ENCODE peak calls at places on chromosomes 12 and 14, in nine cellular contexts. C is fibroblast of lung, U is MM.1S, M is hepatocyte, X is endothelial cell of umbilical vein, T is HCT116, H is GM23338, O is neural progenitor cell, K is PC-9. Z is an unnamed sample.

GRCh38 chr12:15011162-15011561 is 38.3 kb downstream of the PDE6H start:
- DNase-seq in T (no peak), M (no peak), H (peak), U (peak), C (no peak), K (no peak), O (no peak), X (no peak), Z (peak)

GRCh38 chr12:18895946-18896345 is 158.0 kb downstream of the CAPZA3 start:
- DNase-seq in O (peak), U (no peak), H (peak), X (no peak), T (no peak), C (no peak), M (peak), K (no peak), Z (no peak)

GRCh38 chr12:109357032-109357431 is 9.3 kb downstream of the MYO1H start:
- DNase-seq in K (no peak), C (no peak), H (no peak), X (no peak), T (no peak), O (no peak), U (no peak), M (no peak), Z (no peak)

GRCh38 chr14:96582641-96582980 is 80.4 kb downstream of the PAPOLA start:
- DNase-seq in M (no peak), C (no peak), T (no peak), K (no peak), H (no peak), U (no peak), O (no peak), X (no peak), Z (no peak)

GRCh38 chr12:40734283-40734682 is 42.0 kb downstream of the CNTN1 start:
- DNase-seq in U (no peak), C (no peak), O (no peak), T (no peak), M (no peak), X (no peak), H (no peak), K (no peak), Z (no peak)

GRCh38 chr14:90681889-90682429 is 134.3 kb downstream of the TTC7B start:
- DNase-seq in O (no peak), T (no peak), K (no peak), C (no peak), H (no peak), X (no peak), U (no peak), M (no peak), Z (no peak)

GRCh38 chr14:68598621-68599447 is 194.0 kb downstream of the ZFP36L1 start:
- DNase-seq in O (no peak), T (peak), C (peak), M (peak), K (peak), X (peak), H (no peak), U (no peak), Z (peak)

GRCh38 chr12:28242888-28243633 is 52.8 kb downstream of the CCDC91 start:
- DNase-seq in M (no peak), O (no peak), X (peak), U (no peak), C (no peak), T (no peak), K (no peak), H (no peak), Z (no peak)

GRCh38 chr12:115224031-115224430 is 540.1 kb upstream of the TBX3 start:
- DNase-seq in M (peak), K (no peak), O (peak), X (no peak), U (no peak), H (no peak), C (no peak), T (no peak), Z (peak)

GRCh38 chr12:49961111-49961922 is at the start of gene AQP5:
- DNase-seq in M (no peak), T (no peak), X (no peak), O (peak), K (no peak), U (no peak), H (peak), C (no peak), Z (peak)
- TF ChIP-seq EZH2 in M (peak), T (no peak), X (peak), O (peak), K (no peak), U (no peak), H (peak), C (peak), Z (peak)

DNA sequence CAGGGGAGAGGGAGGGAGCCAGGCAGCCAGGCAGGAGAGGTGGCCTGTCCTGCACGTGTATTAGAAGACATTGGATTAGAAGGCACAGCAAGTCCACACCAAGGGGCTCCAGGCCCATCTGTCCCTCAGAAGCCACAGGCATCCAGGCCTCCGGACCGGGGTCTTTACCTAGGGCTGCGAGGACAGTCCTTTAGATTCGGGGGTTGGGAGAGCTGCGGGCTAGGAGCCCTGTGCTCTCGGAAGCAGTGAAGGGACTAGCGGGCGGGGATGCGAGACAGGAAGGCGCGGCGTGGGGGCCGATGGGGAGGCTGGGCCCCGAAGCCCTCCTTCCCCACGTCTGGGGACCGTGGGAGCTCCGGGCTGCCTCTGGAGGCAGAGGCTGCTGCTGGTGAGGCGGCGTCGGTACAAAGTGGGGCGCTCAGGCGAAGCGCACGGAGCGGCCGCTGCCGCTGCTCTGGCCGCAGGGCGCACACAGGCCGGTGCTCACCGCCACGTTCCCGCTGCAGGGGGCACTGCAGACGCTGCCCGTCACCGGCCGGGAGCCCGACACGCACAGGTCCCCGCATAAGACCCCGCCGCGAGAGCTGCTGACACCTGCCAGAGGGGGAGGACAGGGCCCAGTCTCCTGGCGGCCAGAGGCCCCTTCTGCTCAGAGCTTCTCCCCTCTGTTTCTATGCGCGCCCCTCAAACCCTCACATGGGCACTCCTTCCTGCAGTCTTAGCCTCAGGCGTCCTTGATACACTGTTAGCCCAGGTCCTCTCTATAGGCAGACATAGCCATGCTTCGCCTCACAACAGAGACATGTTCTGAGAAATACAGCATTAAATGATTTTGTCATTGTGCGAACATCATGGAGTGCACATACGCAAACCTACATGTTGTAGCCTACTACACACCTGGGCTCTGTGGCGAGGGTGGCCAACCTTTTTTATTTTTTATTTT is 17.3 kb downstream of the KRT7 start:
- DNase-seq in T (no peak), O (peak), C (no peak), U (no peak), K (no peak), M (no peak), X (no peak), H (peak), Z (no peak)
- TF ChIP-seq EZH2 in T (no peak), O (peak), C (peak), U (no peak), K (no peak), M (no peak), X (peak), H (no peak), Z (no peak)

GRCh38 chr14:76329150-76329881 is 46.6 kb upstream of the ESRRB start:
- DNase-seq in K (no peak), C (no peak), U (no peak), T (no peak), H (peak), X (no peak), O (peak), M (no peak), Z (no peak)
- TF ChIP-seq EZH2 in K (peak), C (no peak), U (no peak), T (no peak), H (no peak), X (peak), O (no peak), M (no peak), Z (no peak)

GRCh38 chr14:72443256-72443655 is 450.6 kb downstream of the DPF3 start:
- DNase-seq in K (no peak), M (no peak), C (no peak), T (no peak), H (no peak), X (no peak), U (no peak), O (no peak), Z (no peak)
- TF ChIP-seq EZH2 in K (no peak), M (no peak), C (no peak), T (no peak), H (no peak), X (no peak), U (no peak), O (no peak), Z (no peak)

GRCh38 chr14:73237786-73238261 is 518 bp downstream of the PAPLN start:
- DNase-seq in H (peak), C (no peak), U (no peak), K (no peak), M (peak), T (no peak), X (no peak), O (peak), Z (peak)
- TF ChIP-seq EZH2 in H (peak), C (no peak), U (no peak), K (no peak), M (no peak), T (no peak), X (peak), O (peak), Z (no peak)

Z was measured in GM23248.